ENCODE peak calls at places on chromosomes 13 and 19, in six cellular contexts. Q is H54, N is uterus, Z is SHP77, O is AML-193, S is C1 segment of cervical spinal cord. U is an unnamed sample.

GRCh38 chr13:27621116-27621365 is 651 bp upstream of the POLR1D start:
- DNase-seq in Q (no peak), S (no peak), Z (no peak), N (no peak), O (peak; percentile 29), U (no peak)

GRCh38 chr13:64675256-64675892 is 2554.8 kb downstream of the PCDH9 start:
- DNase-seq in Z (no peak), O (no peak), S (no peak), Q (peak; percentile 10), N (no peak), U (peak; percentile 32)

GRCh38 chr13:52070929-52071523 is 46.5 kb downstream of the UTP14C start:
- DNase-seq in Q (no peak), O (peak; percentile 62), Z (no peak), S (no peak), N (no peak), U (peak; percentile 54)

GRCh38 chr19:11373166-11373884 is 1.1 kb upstream of the SWSAP1 start:
- DNase-seq in O (no peak), S (peak; percentile 59), Q (no peak), Z (peak; percentile 79), N (no peak), U (no peak)

GRCh38 chr13:77990973-77991372 is 72.3 kb upstream of the EDNRB start:
- DNase-seq in O (no peak), Q (no peak), S (no peak), Z (no peak), N (no peak), U (no peak)

GRCh38 chr19:5547881-5548280 is 19.9 kb downstream of the TINCR start:
- DNase-seq in N (no peak), S (no peak), Z (peak; percentile 24), O (peak; percentile 29), Q (peak; percentile 54), U (peak; percentile 38)

GRCh38 chr13:37995052-37995451 is 125.5 kb upstream of the TRPC4 start:
- DNase-seq in Z (no peak), N (no peak), S (no peak), Q (no peak), O (no peak), U (no peak)

GRCh38 chr19:7264858-7265257 is 29.4 kb downstream of the INSR start:
- DNase-seq in O (no peak), Q (no peak), N (no peak), Z (no peak), S (no peak), U (no peak)

GRCh38 chr13:72141845-72142470 is 275.0 kb upstream of the DACH1 start:
- DNase-seq in S (no peak), Z (no peak), O (no peak), Q (no peak), N (no peak), U (no peak)

GRCh38 chr19:44603201-44603945 is 10.0 kb upstream of the IGSF23 start:
- DNase-seq in N (peak; percentile 27), O (no peak), Z (no peak), Q (peak; percentile 52), S (no peak), U (no peak)

GRCh38 chr19:46631481-46631880 is 4.5 kb downstream of the GNG8 start:
- DNase-seq in N (peak; percentile 84), Z (no peak), S (no peak), Q (no peak), O (no peak), U (no peak)

GRCh38 chr19:23283925-23284324 is 33.7 kb upstream of the ZNF724 start:
- DNase-seq in Q (peak; percentile 20), Z (peak; percentile 29), S (no peak), O (peak; percentile 58), N (peak; percentile 23), U (peak; percentile 54)

GRCh38 chr19:48878219-48879024 is 6.2 kb downstream of the PPP1R15A start:
- DNase-seq in Q (no peak), Z (no peak), N (no peak), S (no peak), O (no peak), U (no peak)

GRCh38 chr13:57857945-57858344 is 226.4 kb downstream of the PCDH17 start:
- DNase-seq in N (no peak), Z (no peak), S (no peak), Q (no peak), O (no peak), U (no peak)

GRCh38 chr13:79483302-79483701 is 2.3 kb downstream of the NDFIP2 start:
- DNase-seq in Q (no peak), S (no peak), Z (no peak), O (no peak), N (no peak), U (no peak)

GRCh38 chr13:57553932-57554331 is 77.6 kb upstream of the PCDH17 start:
- DNase-seq in Q (no peak), S (no peak), Z (no peak), O (no peak), N (no peak), U (no peak)

GRCh38 chr13:79405501-79405830 is 589 bp downstream of the RBM26 start:
- DNase-seq in N (no peak), Z (no peak), Q (peak; percentile 14), O (no peak), S (no peak), U (no peak)

GRCh38 chr19:13155472-13156284 is 5.5 kb downstream of the IER2 start:
- DNase-seq in Z (peak; percentile 59), Q (peak; percentile 57), O (peak; percentile 21), N (peak; percentile 82), S (no peak), U (peak; percentile 69)

GRCh38 chr19:10927691-10928562 is 512 bp downstream of the YIPF2 start:
- DNase-seq in N (no peak), O (no peak), Q (no peak), S (no peak), Z (no peak), U (no peak)

GRCh38 chr19:39126593-39127187 is 1.1 kb downstream of the PAK4 start:
- DNase-seq in Z (no peak), Q (peak; percentile 53), N (no peak), S (peak; percentile 12), O (no peak), U (peak; percentile 89)

GRCh38 chr19:19591133-19591825 is 27.2 kb downstream of the PBX4 start:
- DNase-seq in N (no peak), O (peak; percentile 85), Z (no peak), S (no peak), Q (peak; percentile 92), U (peak; percentile 23)

GRCh38 chr13:33281951-33282595 is 3.5 kb downstream of the STARD13 start:
- DNase-seq in Z (no peak), S (no peak), N (no peak), Q (peak; percentile 9), O (no peak), U (no peak)

GRCh38 chr13:20230913-20231838 is 943 bp downstream of the GJB6 start:
- DNase-seq in Q (no peak), S (peak; percentile 2), N (no peak), Z (no peak), O (no peak), U (no peak)

GRCh38 chr13:48184260-48184659 is 48.7 kb upstream of the ITM2B start:
- DNase-seq in Q (no peak), Z (no peak), O (no peak), S (peak; percentile 96), N (no peak), U (no peak)

GRCh38 chr19:10551698-10552301 is 8.1 kb downstream of the ATG4D start:
- DNase-seq in S (no peak), Q (peak; percentile 61), Z (peak; percentile 39), N (no peak), O (peak; percentile 50), U (no peak)

GRCh38 chr13:100563779-100564178 is 24.8 kb downstream of the GGACT start:
- DNase-seq in Z (no peak), S (no peak), N (no peak), O (no peak), Q (no peak), U (no peak)

GRCh38 chr13:105341256-105341655 is 1194.2 kb downstream of the EFNB2 start:
- DNase-seq in Z (no peak), N (no peak), S (no peak), Q (no peak), O (no peak), U (no peak)